ENCODE peak calls at places on chromosomes 13 and 19, in five cellular contexts. N is prostate gland, O is heart right ventricle, Y is neuronal stem cell, Q is IMR-90. F is an unnamed sample. For H3K4me1, the result is how much of the 10 kb centered on the place peaks cover.

GRCh38 chr19:38848299-38849146 is 1.3 kb downstream of the HNRNPL start:
- DNase-seq in N (no peak), O (no peak), Y (no peak), Q (no peak), F (no peak)

GRCh38 chr13:26498524-26499208 is 58.8 kb upstream of the WASF3 start:
- DNase-seq in N (no peak), O (no peak), Y (no peak), Q (peak), F (no peak)

GRCh38 chr13:110226051-110226562 is 80.8 kb downstream of the COL4A1 start:
- DNase-seq in N (no peak), O (no peak), Y (no peak), Q (peak), F (no peak)

GRCh38 chr19:23762884-23763711 is 4.4 kb upstream of the ZNF681 start:
- DNase-seq in N (peak), O (peak), Y (peak), Q (peak), F (peak)

GRCh38 chr13:40192516-40193257 is 473.8 kb downstream of the FOXO1 start:
- DNase-seq in N (no peak), O (no peak), Y (no peak), Q (no peak), F (no peak)

GRCh38 chr13:48896312-48896711 is 79.4 kb upstream of the FNDC3A start:
- DNase-seq in N (no peak), O (no peak), Y (no peak), Q (peak), F (no peak)

GRCh38 chr19:53579518-53579917 is 41.6 kb downstream of the ZNF331 start:
- DNase-seq in N (no peak), O (no peak), Y (no peak), Q (no peak), F (no peak)

GRCh38 chr13:40169476-40169875 is 497.0 kb downstream of the FOXO1 start:
- DNase-seq in N (no peak), O (no peak), Y (no peak), Q (no peak), F (no peak)

GRCh38 chr13:33610471-33611015 is 207.4 kb upstream of the RFC3 start:
- DNase-seq in N (peak), O (peak), Y (peak), Q (no peak), F (peak)

GRCh38 chr13:90201198-90201597 is 1146.3 kb upstream of the MIR17HG start:
- DNase-seq in N (no peak), O (no peak), Y (no peak), Q (no peak), F (no peak)

GRCh38 chr19:35316560-35316959 is 12.4 kb upstream of the CD22 start:
- DNase-seq in N (no peak), O (no peak), Y (no peak), Q (no peak), F (no peak)

GRCh38 chr13:21427741-21428140 is 31.4 kb downstream of the ZDHHC20 start:
- DNase-seq in N (no peak), O (no peak), Y (no peak), Q (no peak), F (no peak)

GRCh38 chr19:18636969-18637629 is at the start of gene KLHL26:
- DNase-seq in N (no peak), O (no peak), Y (no peak), Q (no peak), F (no peak)

GRCh38 chr13:106033634-106034033 is 501.8 kb downstream of the EFNB2 start:
- DNase-seq in N (no peak), O (no peak), Y (no peak), Q (peak), F (no peak)

GRCh38 chr13:45242070-45242469 is 41.2 kb upstream of the KCTD4 start:
- DNase-seq in N (peak), O (no peak), Y (no peak), Q (peak), F (no peak)

GRCh38 chr19:8429044-8429443 is 15.7 kb upstream of the HNRNPM start:
- DNase-seq in N (no peak), O (no peak), Y (no peak), Q (no peak), F (no peak)

GRCh38 chr19:41871573-41872383 is 5.3 kb upstream of the CD79A start:
- DNase-seq in N (no peak), O (peak), Y (no peak), Q (no peak), F (peak)

GRCh38 chr19:41870401-41870873 is 6.6 kb upstream of the CD79A start:
- DNase-seq in N (no peak), O (no peak), Y (no peak), Q (peak), F (no peak)

GRCh38 chr19:41869374-41869955 is 7.6 kb upstream of the CD79A start:
- DNase-seq in N (no peak), O (no peak), Y (no peak), Q (no peak), F (no peak)

GRCh38 chr19:41872775-41873647 is 4.1 kb upstream of the CD79A start:
- DNase-seq in N (peak), O (peak), Y (no peak), Q (peak), F (peak)

GRCh38 chr19:41872384-41872774 is 4.7 kb upstream of the CD79A start:
- DNase-seq in N (no peak), O (no peak), Y (no peak), Q (no peak), F (no peak)
- H3K4me1 ChIP-seq in N (under half), O (under half), Y (under half), Q (under half), F (half or more)

GRCh38 chr19:10766049-10766623 is 48.3 kb downstream of the DNM2 start:
- DNase-seq in N (no peak), O (no peak), Y (no peak), Q (no peak), F (no peak)

GRCh38 chr19:10763399-10763798 is 45.5 kb downstream of the DNM2 start:
- DNase-seq in N (no peak), O (no peak), Y (no peak), Q (no peak), F (no peak)

GRCh38 chr19:10762656-10763055 is 44.8 kb downstream of the DNM2 start:
- DNase-seq in N (no peak), O (peak), Y (no peak), Q (no peak), F (peak)

GRCh38 chr19:10763828-10764339 is 46.0 kb downstream of the DNM2 start:
- DNase-seq in N (no peak), O (no peak), Y (no peak), Q (no peak), F (no peak)

GRCh38 chr19:10764340-10764894 is 46.5 kb downstream of the DNM2 start:
- DNase-seq in N (no peak), O (no peak), Y (no peak), Q (no peak), F (no peak)
- H3K4me1 ChIP-seq in N (under half), O (half or more), Y (under half), Q (under half), F (half or more)

GRCh38 chr19:30216453-30216852 is 155.7 kb upstream of the ZNF536 start:
- DNase-seq in N (no peak), O (no peak), Y (no peak), Q (no peak), F (no peak)

GRCh38 chr19:30212574-30212973 is 159.6 kb upstream of the ZNF536 start:
- DNase-seq in N (no peak), O (no peak), Y (no peak), Q (no peak), F (no peak)

GRCh38 chr19:30217461-30217860 is 154.7 kb upstream of the ZNF536 start:
- DNase-seq in N (no peak), O (no peak), Y (no peak), Q (no peak), F (no peak)

GRCh38 chr19:30215248-30215647 is 156.9 kb upstream of the ZNF536 start:
- DNase-seq in N (no peak), O (no peak), Y (no peak), Q (no peak), F (no peak)

GRCh38 chr19:30214651-30215051 is 157.5 kb upstream of the ZNF536 start:
- DNase-seq in N (no peak), O (no peak), Y (no peak), Q (no peak), F (no peak)
- H3K4me1 ChIP-seq in N (under half), O (under half), Y (under half), Q (under half), F (under half)

GRCh38 chr19:3622224-3622623 is 4.4 kb downstream of the CACTIN start:
- DNase-seq in N (no peak), O (no peak), Y (no peak), Q (no peak), F (no peak)
- H3K4me1 ChIP-seq in N (under half), O (under half), Y (under half), Q (under half), F (under half)

F was measured in effector memory CD4-positive, alpha-beta T cell.